ENCODE peak calls at places on chromosome 7, in nine cellular contexts. S, W, E, D, J, X, Q, H and M are unnamed samples.

GRCh38 chr7:128036226-128036940 is 5.1 kb upstream of the LRRC4 start:
- DNase-seq in S (no peak), W (no peak), E (no peak), D (no peak), J (no peak), X (peak), Q (no peak), H (no peak), M (no peak)

GRCh38 chr7:33799766-33800165 is 105.6 kb upstream of the BMPER start:
- DNase-seq in S (no peak), W (no peak), E (no peak), D (no peak), J (no peak), X (no peak), Q (no peak), H (no peak), M (no peak)

GRCh38 chr7:117157121-117157870 is 165.6 kb downstream of the WNT2 start:
- DNase-seq in S (peak), W (peak), E (no peak), D (peak), J (peak), X (no peak), Q (peak), H (peak), M (peak)

GRCh38 chr7:158102897-158103296 is 484.7 kb downstream of the PTPRN2 start:
- DNase-seq in S (no peak), W (no peak), E (peak), D (no peak), J (no peak), X (no peak), Q (no peak), H (no peak), M (no peak)

GRCh38 chr7:83469076-83469475 is 179.9 kb downstream of the SEMA3E start:
- DNase-seq in S (peak), W (no peak), E (no peak), D (no peak), J (peak), X (no peak), Q (no peak), H (no peak), M (peak)

GRCh38 chr7:112233048-112233697 is 26.7 kb downstream of the ZNF277 start:
- DNase-seq in S (peak), W (no peak), E (no peak), D (no peak), J (no peak), X (no peak), Q (no peak), H (no peak), M (peak)

GRCh38 chr7:5423272-5423843 is at the start of gene TNRC18:
- DNase-seq in S (no peak), W (no peak), E (peak), D (no peak), J (no peak), X (no peak), Q (peak), H (no peak), M (no peak)

GRCh38 chr7:107744345-107744750 is 406 bp downstream of the CBLL1 start:
- DNase-seq in S (peak), W (no peak), E (no peak), D (no peak), J (no peak), X (no peak), Q (no peak), H (no peak), M (no peak)

GRCh38 chr7:88597941-88598425 is 161.5 kb upstream of the ZNF804B start:
- DNase-seq in S (no peak), W (no peak), E (no peak), D (no peak), J (no peak), X (no peak), Q (no peak), H (no peak), M (no peak)

GRCh38 chr7:50614721-50615518 is 49.7 kb upstream of the DDC start:
- DNase-seq in S (peak), W (no peak), E (no peak), D (no peak), J (no peak), X (peak), Q (no peak), H (no peak), M (peak)

DNA sequence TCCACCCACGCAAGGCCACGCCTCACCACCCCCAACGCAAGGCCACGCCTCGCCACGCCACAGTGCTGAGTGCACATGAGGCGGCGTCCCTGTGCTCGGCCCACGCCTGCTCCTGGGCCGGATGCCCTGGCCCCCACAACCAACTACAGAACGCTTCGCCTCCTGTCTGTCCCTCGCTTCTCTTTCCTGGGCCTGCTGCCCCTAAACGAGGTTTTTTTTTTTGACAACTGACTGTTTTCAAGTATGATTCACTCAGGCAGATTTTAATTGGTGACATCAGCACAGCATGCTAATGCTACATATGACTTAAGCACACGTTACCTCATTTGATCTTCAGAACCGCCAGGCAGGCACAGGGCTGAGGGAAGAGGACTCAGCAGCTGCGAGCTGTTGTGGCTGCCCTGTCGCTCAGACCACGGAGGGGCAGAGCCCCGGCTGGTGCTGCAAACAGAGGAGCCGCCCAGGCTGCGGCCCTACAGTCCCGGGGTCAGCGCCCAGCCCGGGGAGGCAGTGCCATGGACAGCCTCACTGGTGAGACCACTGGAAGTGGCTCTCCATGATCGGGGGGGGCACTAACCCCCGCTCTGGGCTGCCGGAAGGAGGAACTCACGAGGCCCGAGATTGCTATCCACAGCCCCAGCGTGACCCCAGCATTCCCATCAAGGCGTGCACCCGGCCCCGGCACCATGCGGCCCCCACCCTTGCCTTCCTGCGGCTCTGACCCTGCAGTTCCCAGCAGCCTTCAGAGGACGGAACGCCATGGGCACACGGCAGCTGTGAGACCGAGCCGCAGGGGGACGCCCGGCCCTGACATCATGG is 212.8 kb downstream of the MAD1L1 start:
- DNase-seq in S (peak), W (peak), E (peak), D (peak), J (peak), X (peak), Q (peak), H (peak), M (peak)
- H3K4me3 ChIP-seq in S (peak), W (peak), E (peak), D (no peak), J (no peak), X (no peak), Q (no peak), H (peak), M (no peak)

DNA sequence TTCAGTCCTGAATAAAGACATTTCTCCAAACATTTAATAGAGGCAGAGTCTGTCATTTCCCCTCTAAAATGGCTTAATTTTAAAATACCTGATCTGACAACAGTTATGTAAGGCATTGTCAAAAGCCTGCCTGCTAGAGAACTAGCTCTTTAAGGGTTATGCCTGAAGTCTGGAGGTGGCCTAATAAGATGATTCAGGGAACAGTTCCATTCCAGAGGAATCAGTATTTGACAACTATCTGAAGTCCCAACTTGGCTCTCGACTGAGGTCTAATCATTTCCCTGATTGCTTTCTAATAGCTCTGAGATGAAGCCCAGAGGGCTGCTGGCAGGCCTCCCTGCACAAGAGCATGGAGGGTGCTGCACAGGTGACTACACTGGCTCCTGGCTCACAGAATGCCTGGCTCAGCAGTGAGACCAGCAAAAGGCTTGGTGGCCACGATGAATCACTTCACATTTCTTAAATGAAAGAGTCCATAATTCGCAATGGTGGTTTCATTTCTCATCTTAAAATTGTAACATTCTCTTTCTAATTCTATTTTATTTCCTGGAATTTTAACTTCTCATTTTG is 509.6 kb upstream of the POM121L12 start:
- DNase-seq in S (no peak), W (no peak), E (no peak), D (peak), J (no peak), X (no peak), Q (no peak), H (no peak), M (no peak)
- H3K4me3 ChIP-seq in S (no peak), W (no peak), E (no peak), D (no peak), J (no peak), X (no peak), Q (no peak), H (no peak), M (no peak)

GRCh38 chr7:41977165-41977651 is 259.8 kb downstream of the GLI3 start:
- DNase-seq in S (peak), W (peak), E (no peak), D (no peak), J (peak), X (peak), Q (peak), H (no peak), M (peak)
- H3K4me3 ChIP-seq in S (no peak), W (no peak), E (no peak), D (no peak), J (no peak), X (no peak), Q (no peak), H (no peak), M (no peak)

DNA sequence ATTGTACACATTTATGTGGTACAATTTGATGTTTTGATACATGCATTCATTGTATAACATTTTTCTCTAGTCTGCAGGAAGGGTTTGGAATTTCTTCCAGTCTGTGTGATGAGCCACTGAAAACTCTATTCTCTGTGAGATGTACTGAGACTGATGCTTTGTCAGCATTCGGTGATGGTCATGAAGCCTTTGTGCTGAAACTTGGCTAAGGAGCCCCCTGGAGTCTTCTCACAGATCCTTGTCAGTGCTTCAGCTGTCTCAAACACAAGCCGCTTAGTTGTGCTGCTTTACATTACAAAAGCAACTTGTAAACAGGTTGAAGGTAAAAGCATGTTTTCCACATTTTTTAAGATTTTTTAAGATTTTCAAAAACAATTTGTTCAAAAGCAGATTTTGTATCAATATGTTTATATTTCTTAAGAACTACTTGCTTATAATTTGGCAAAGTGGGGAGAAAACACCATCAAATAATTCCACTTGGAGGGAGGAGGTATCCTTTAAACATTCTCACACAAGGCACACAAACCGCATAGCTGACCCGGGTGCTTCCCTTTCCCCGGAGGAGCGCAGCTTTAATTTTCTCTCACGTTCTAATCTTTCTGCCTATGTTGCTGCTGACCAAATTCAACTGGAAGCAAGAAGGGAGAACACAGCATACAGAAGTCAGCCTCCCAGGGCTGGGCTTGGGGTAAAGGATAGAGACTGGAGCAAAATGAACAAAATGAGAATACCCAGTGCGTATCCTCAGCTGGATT is 249.8 kb upstream of the VSTM2A start:
- DNase-seq in S (no peak), W (no peak), E (no peak), D (no peak), J (no peak), X (no peak), Q (no peak), H (no peak), M (no peak)
- H3K4me3 ChIP-seq in S (no peak), W (no peak), E (no peak), D (no peak), J (no peak), X (no peak), Q (no peak), H (no peak), M (no peak)

GRCh38 chr7:100157069-100157333 is 1.5 kb downstream of the TRAPPC14 start:
- DNase-seq in S (no peak), W (no peak), E (peak), D (no peak), J (no peak), X (no peak), Q (no peak), H (no peak), M (no peak)
- H3K4me3 ChIP-seq in S (peak), W (peak), E (peak), D (peak), J (no peak), X (peak), Q (no peak), H (peak), M (peak)

DNA sequence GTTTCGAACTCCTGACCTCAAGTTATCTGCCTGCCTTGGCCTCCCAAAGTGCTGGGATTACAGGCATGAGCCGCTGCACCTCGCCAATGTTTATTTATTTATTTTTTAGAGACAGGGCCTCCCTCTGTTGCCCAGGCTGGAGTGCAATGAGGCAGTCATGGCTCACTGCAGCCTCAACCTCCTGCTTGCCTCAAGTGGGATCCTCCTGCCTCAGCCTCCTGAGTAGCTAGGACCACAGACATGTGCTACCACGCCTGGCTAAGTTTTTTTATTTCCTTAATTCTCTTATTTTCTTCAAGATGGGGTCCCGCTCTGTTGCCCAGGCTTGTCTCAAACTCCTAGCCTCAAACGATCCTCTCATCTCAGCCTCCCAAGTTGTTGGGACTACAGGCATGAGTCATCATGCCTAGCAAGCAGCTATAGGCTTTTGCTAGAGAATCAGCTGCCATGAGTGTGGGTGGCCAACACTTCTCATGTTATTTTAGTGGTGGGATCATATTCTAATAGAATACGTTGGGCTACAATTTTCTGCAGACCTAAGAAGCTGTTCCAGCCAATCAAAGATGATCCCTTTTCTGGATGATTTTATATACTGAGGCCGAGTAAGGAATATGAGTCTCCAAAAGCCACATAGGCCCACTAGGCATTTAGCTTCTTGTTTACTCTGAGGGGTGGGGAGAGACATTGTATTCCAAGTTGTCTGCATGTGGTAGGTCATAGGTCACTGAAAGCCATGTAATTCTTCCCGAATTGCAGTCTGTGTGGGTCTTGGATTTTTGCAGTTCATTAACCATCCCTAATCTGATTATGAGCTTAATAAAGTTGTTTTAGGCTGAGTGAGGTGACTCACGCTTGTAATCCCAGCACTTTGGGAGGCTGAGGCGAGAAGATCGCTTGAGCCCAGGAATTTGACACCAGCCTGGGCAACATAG is 7.6 kb upstream of the TMEM248 start:
- DNase-seq in S (no peak), W (no peak), E (no peak), D (no peak), J (no peak), X (no peak), Q (no peak), H (no peak), M (no peak)
- H3K4me3 ChIP-seq in S (no peak), W (no peak), E (no peak), D (no peak), J (no peak), X (no peak), Q (no peak), H (no peak), M (no peak)